ENCODE peak calls at places on chromosomes 11 and 22, in nine cellular contexts. One of them, this sample, is unnamed.
A peak's percentile ranks its signal among the peaks of the same experiment; 100 is the strongest.

GRCh38 chr11:35662061-35662648 is 420 bp upstream of the TRIM44 start:
- DNase-seq in iPS DF 6.9: no peak
- DNase-seq in fibroblast of villous mesenchyme: no peak
- DNase-seq in aorta: no peak
- DNase-seq in uterus: no peak
- DNase-seq in coronary artery: no peak
- DNase-seq in GM23248: peak; percentile 38
- DNase-seq in stomach: no peak
- DNase-seq in cardiac fibroblast: no peak
- DNase-seq in this sample: no peak

GRCh38 chr11:104705475-104706195 is 192.6 kb downstream of the CASP12 start:
- DNase-seq in iPS DF 6.9: no peak
- DNase-seq in fibroblast of villous mesenchyme: peak; percentile 12
- DNase-seq in aorta: peak; percentile 63
- DNase-seq in uterus: no peak
- DNase-seq in coronary artery: no peak
- DNase-seq in GM23248: no peak
- DNase-seq in stomach: peak; percentile 25
- DNase-seq in cardiac fibroblast: peak; percentile 44
- DNase-seq in this sample: no peak

GRCh38 chr11:34890089-34890488 is 26.1 kb downstream of the APIP start:
- DNase-seq in iPS DF 6.9: no peak
- DNase-seq in fibroblast of villous mesenchyme: no peak
- DNase-seq in aorta: no peak
- DNase-seq in uterus: no peak
- DNase-seq in coronary artery: no peak
- DNase-seq in GM23248: no peak
- DNase-seq in stomach: no peak
- DNase-seq in cardiac fibroblast: peak; percentile 15
- DNase-seq in this sample: no peak

GRCh38 chr11:93143186-93143585 is 54.6 kb downstream of the SLC36A4 start:
- DNase-seq in iPS DF 6.9: no peak
- DNase-seq in fibroblast of villous mesenchyme: peak; percentile 42
- DNase-seq in aorta: no peak
- DNase-seq in uterus: no peak
- DNase-seq in coronary artery: no peak
- DNase-seq in GM23248: peak; percentile 10
- DNase-seq in stomach: no peak
- DNase-seq in cardiac fibroblast: peak; percentile 7
- DNase-seq in this sample: no peak

GRCh38 chr11:111308140-111308539 is 9.8 kb downstream of the POU2AF3 start:
- DNase-seq in iPS DF 6.9: no peak
- DNase-seq in fibroblast of villous mesenchyme: no peak
- DNase-seq in aorta: no peak
- DNase-seq in uterus: no peak
- DNase-seq in coronary artery: no peak
- DNase-seq in GM23248: no peak
- DNase-seq in stomach: peak; percentile 91
- DNase-seq in cardiac fibroblast: peak; percentile 24
- DNase-seq in this sample: peak; percentile 48

GRCh38 chr22:48746789-48747425 is 1080.8 kb downstream of the BRD1 start:
- DNase-seq in iPS DF 6.9: no peak
- DNase-seq in fibroblast of villous mesenchyme: no peak
- DNase-seq in aorta: no peak
- DNase-seq in uterus: no peak
- DNase-seq in coronary artery: peak; percentile 63
- DNase-seq in GM23248: no peak
- DNase-seq in stomach: peak; percentile 14
- DNase-seq in cardiac fibroblast: no peak
- DNase-seq in this sample: no peak

GRCh38 chr11:110527146-110527545 is 97.4 kb downstream of the FDX1 start:
- DNase-seq in iPS DF 6.9: no peak
- DNase-seq in fibroblast of villous mesenchyme: no peak
- DNase-seq in aorta: no peak
- DNase-seq in uterus: no peak
- DNase-seq in coronary artery: no peak
- DNase-seq in GM23248: peak; percentile 63
- DNase-seq in stomach: no peak
- DNase-seq in cardiac fibroblast: peak; percentile 4
- DNase-seq in this sample: no peak

GRCh38 chr11:93198221-93198650 is 445 bp upstream of the SLC36A4 start:
- DNase-seq in iPS DF 6.9: no peak
- DNase-seq in fibroblast of villous mesenchyme: no peak
- DNase-seq in aorta: no peak
- DNase-seq in uterus: no peak
- DNase-seq in coronary artery: no peak
- DNase-seq in GM23248: peak; percentile 54
- DNase-seq in stomach: no peak
- DNase-seq in cardiac fibroblast: no peak
- DNase-seq in this sample: no peak

GRCh38 chr11:119207300-119207570 is 1.1 kb downstream of the CBL start:
- DNase-seq in iPS DF 6.9: no peak
- DNase-seq in fibroblast of villous mesenchyme: no peak
- DNase-seq in aorta: no peak
- DNase-seq in uterus: no peak
- DNase-seq in coronary artery: no peak
- DNase-seq in GM23248: peak; percentile 49
- DNase-seq in stomach: no peak
- DNase-seq in cardiac fibroblast: peak; percentile 25
- DNase-seq in this sample: no peak

GRCh38 chr22:27470169-27470772 is 331.3 kb downstream of the MN1 start:
- DNase-seq in iPS DF 6.9: no peak
- DNase-seq in fibroblast of villous mesenchyme: no peak
- DNase-seq in aorta: no peak
- DNase-seq in uterus: no peak
- DNase-seq in coronary artery: no peak
- DNase-seq in GM23248: no peak
- DNase-seq in stomach: no peak
- DNase-seq in cardiac fibroblast: no peak
- DNase-seq in this sample: no peak

GRCh38 chr11:94987378-94987777 is 13.9 kb downstream of the KDM4D start:
- DNase-seq in iPS DF 6.9: no peak
- DNase-seq in fibroblast of villous mesenchyme: no peak
- DNase-seq in aorta: no peak
- DNase-seq in uterus: no peak
- DNase-seq in coronary artery: no peak
- DNase-seq in GM23248: no peak
- DNase-seq in stomach: no peak
- DNase-seq in cardiac fibroblast: no peak
- DNase-seq in this sample: no peak

GRCh38 chr11:42524534-42525227 is 787.1 kb upstream of the API5 start:
- DNase-seq in iPS DF 6.9: peak; percentile 66
- DNase-seq in fibroblast of villous mesenchyme: peak; percentile 33
- DNase-seq in aorta: no peak
- DNase-seq in uterus: peak; percentile 13
- DNase-seq in coronary artery: no peak
- DNase-seq in GM23248: peak; percentile 62
- DNase-seq in stomach: peak; percentile 45
- DNase-seq in cardiac fibroblast: peak; percentile 80
- DNase-seq in this sample: peak; percentile 11

GRCh38 chr11:27315816-27316215 is 47.2 kb downstream of the CCDC34 start:
- DNase-seq in iPS DF 6.9: no peak
- DNase-seq in fibroblast of villous mesenchyme: no peak
- DNase-seq in aorta: no peak
- DNase-seq in uterus: no peak
- DNase-seq in coronary artery: no peak
- DNase-seq in GM23248: no peak
- DNase-seq in stomach: no peak
- DNase-seq in cardiac fibroblast: no peak
- DNase-seq in this sample: no peak

GRCh38 chr11:27317751-27318150 is 45.3 kb downstream of the CCDC34 start:
- DNase-seq in iPS DF 6.9: no peak
- DNase-seq in fibroblast of villous mesenchyme: peak; percentile 38
- DNase-seq in aorta: no peak
- DNase-seq in uterus: no peak
- DNase-seq in coronary artery: no peak
- DNase-seq in GM23248: peak; percentile 88
- DNase-seq in stomach: no peak
- DNase-seq in cardiac fibroblast: peak; percentile 25
- DNase-seq in this sample: no peak

GRCh38 chr11:27313157-27313821 is 49.7 kb downstream of the CCDC34 start:
- DNase-seq in iPS DF 6.9: no peak
- DNase-seq in fibroblast of villous mesenchyme: no peak
- DNase-seq in aorta: no peak
- DNase-seq in uterus: no peak
- DNase-seq in coronary artery: no peak
- DNase-seq in GM23248: peak; percentile 68
- DNase-seq in stomach: no peak
- DNase-seq in cardiac fibroblast: no peak
- DNase-seq in this sample: no peak

DNA sequence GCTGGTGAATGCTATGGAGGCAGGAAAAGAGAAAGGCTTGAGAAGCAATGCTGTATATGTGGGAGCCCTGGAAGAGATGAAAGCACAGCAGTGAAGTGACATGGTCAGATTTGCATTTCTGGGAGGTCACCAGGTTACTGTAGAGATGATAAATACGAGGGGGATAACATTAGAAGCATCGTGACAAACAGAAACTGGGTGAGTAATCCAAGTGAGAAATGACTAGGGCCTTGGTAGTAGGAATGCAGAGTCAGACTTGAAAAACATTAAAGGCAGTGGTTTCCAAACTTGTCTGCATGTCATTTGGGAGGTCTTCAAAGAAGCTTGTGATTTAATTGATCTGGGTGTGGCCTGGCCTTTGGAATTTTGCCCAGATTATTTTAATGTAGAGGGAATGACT is 44.0 kb downstream of the CCDC34 start:
- DNase-seq in iPS DF 6.9: no peak
- DNase-seq in fibroblast of villous mesenchyme: no peak
- DNase-seq in aorta: no peak
- DNase-seq in uterus: no peak
- DNase-seq in coronary artery: no peak
- DNase-seq in GM23248: peak; percentile 86
- DNase-seq in stomach: no peak
- DNase-seq in cardiac fibroblast: peak; percentile 22
- DNase-seq in this sample: no peak
- H3K4me3 ChIP-seq in iPS DF 6.9: no peak overlapping the region
- H3K4me3 ChIP-seq in fibroblast of villous mesenchyme: no peak overlapping the region
- H3K4me3 ChIP-seq in aorta: no peak overlapping the region
- H3K4me3 ChIP-seq in uterus: no peak overlapping the region
- H3K4me3 ChIP-seq in coronary artery: no peak overlapping the region
- H3K4me3 ChIP-seq in GM23248: peak overlapping the region; percentile 44
- H3K4me3 ChIP-seq in stomach: no peak overlapping the region
- H3K4me3 ChIP-seq in cardiac fibroblast: no peak overlapping the region
- H3K4me3 ChIP-seq in this sample: no peak overlapping the region

DNA sequence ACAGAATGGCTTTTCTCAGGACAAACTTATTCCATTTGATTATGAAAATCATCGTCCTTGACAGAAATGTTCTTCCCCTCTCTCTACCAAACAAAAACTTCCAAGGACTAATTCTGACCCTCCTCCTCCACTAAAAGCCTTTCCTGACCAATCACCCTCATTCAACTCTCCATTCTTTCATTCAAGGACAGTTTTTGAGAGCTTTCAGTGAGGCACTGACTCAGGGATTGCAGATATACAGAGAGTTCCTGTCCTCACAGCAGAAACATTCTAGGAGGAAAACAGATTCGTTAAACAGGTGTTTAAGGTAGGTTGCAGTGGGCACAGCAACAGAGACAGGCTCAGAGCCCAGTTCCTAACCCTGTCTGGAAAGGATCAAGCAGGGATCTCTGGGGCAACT is 41.5 kb downstream of the OR4D9 start:
- DNase-seq in iPS DF 6.9: no peak
- DNase-seq in fibroblast of villous mesenchyme: no peak
- DNase-seq in aorta: no peak
- DNase-seq in uterus: no peak
- DNase-seq in coronary artery: no peak
- DNase-seq in GM23248: no peak
- DNase-seq in stomach: no peak
- DNase-seq in cardiac fibroblast: no peak
- DNase-seq in this sample: no peak
- H3K4me3 ChIP-seq in iPS DF 6.9: no peak overlapping the region
- H3K4me3 ChIP-seq in fibroblast of villous mesenchyme: no peak overlapping the region
- H3K4me3 ChIP-seq in aorta: no peak overlapping the region
- H3K4me3 ChIP-seq in uterus: peak overlapping the region; percentile 45
- H3K4me3 ChIP-seq in coronary artery: no peak overlapping the region
- H3K4me3 ChIP-seq in GM23248: no peak overlapping the region
- H3K4me3 ChIP-seq in stomach: no peak overlapping the region
- H3K4me3 ChIP-seq in cardiac fibroblast: no peak overlapping the region
- H3K4me3 ChIP-seq in this sample: no peak overlapping the region

DNA sequence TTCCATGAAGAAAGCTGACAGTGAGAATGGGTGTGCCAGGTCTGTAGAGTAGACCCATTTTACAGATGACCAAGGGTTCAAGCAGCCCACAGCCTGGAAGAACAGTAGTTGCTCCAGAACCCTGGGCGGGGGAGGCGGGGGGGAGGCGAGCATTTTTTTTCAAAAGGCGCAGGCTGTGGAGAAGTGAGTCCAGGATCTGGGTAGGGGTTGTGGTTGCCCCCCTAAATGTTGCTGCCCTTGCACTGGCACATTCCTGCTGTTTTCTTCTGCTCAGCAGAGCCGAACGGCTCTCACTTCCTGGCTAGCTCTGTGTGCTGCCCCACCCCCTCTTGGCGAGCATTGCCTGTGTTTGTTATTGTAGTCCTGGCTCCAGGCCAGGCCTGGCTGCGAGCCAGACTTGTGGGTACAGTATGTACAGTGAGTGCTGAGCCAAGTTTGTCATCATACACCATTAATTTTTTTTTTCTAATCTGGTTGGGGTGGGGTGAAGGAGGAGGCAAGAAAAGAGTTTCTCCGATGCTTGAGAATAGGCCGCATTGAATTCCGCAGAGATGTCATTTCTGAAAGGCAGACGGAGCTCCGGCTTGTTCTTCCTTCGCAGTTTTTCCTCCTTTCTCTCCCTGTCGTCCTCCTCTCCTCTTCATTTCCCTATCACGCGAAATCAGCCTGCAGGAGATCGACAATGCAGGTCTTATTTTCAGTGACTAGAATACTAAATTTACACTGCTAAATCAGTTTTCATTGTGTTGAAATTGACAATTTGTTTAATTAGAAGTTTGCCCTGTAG is 100.5 kb downstream of the ZBTB16 start:
- DNase-seq in iPS DF 6.9: no peak
- DNase-seq in fibroblast of villous mesenchyme: peak; percentile 99
- DNase-seq in aorta: peak; percentile 99
- DNase-seq in uterus: peak; percentile 98
- DNase-seq in coronary artery: peak; percentile 99
- DNase-seq in GM23248: peak; percentile 93
- DNase-seq in stomach: peak; percentile 100
- DNase-seq in cardiac fibroblast: peak; percentile 100
- DNase-seq in this sample: peak; percentile 99
- H3K4me3 ChIP-seq in iPS DF 6.9: no peak overlapping the region
- H3K4me3 ChIP-seq in fibroblast of villous mesenchyme: peak overlapping the region; percentile 31
- H3K4me3 ChIP-seq in aorta: no peak overlapping the region
- H3K4me3 ChIP-seq in uterus: peak overlapping the region; percentile 32
- H3K4me3 ChIP-seq in coronary artery: peak overlapping the region; percentile 58
- H3K4me3 ChIP-seq in GM23248: peak overlapping the region; percentile 45
- H3K4me3 ChIP-seq in stomach: peak overlapping the region; percentile 8
- H3K4me3 ChIP-seq in cardiac fibroblast: peak overlapping the region; percentile 9
- H3K4me3 ChIP-seq in this sample: peak overlapping the region; percentile 51

DNA sequence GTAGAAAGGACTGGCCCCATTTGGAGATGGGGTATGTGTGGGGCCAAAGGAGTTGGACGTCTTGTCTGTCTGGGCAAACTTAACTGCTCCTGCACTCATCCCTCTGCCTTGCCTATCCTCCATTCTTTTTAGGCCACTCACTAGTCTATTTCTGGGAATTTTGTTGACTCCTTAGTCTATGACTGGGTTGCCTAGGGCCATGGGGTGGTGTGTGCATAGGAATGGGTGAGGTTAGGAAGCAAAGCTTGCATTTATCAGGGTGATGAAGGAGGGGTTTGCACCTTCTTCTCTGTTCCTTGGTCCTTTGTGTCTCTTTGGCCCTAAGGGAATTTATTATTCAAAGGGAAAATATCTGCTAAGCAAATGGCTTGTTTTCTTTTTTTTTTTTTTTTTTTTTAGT is 80.9 kb upstream of the OR9Q1 start:
- DNase-seq in iPS DF 6.9: no peak
- DNase-seq in fibroblast of villous mesenchyme: no peak
- DNase-seq in aorta: no peak
- DNase-seq in uterus: no peak
- DNase-seq in coronary artery: peak; percentile 24
- DNase-seq in GM23248: no peak
- DNase-seq in stomach: no peak
- DNase-seq in cardiac fibroblast: no peak
- DNase-seq in this sample: no peak
- H3K4me3 ChIP-seq in iPS DF 6.9: no peak overlapping the region
- H3K4me3 ChIP-seq in fibroblast of villous mesenchyme: no peak overlapping the region
- H3K4me3 ChIP-seq in aorta: no peak overlapping the region
- H3K4me3 ChIP-seq in uterus: no peak overlapping the region
- H3K4me3 ChIP-seq in coronary artery: no peak overlapping the region
- H3K4me3 ChIP-seq in GM23248: no peak overlapping the region
- H3K4me3 ChIP-seq in stomach: no peak overlapping the region
- H3K4me3 ChIP-seq in cardiac fibroblast: no peak overlapping the region
- H3K4me3 ChIP-seq in this sample: no peak overlapping the region

This sample was measured in psoas muscle.